ENCODE peak calls at places on chromosome 18, in nine cellular contexts. N is MCF 10A, X is NAMALWA, F is upper lobe of right lung, V is T follicular helper cell, P is T-helper 22 cell, D is HFFc6, J is glutamatergic neuron, O is GM04504. Y is an unnamed sample.

GRCh38 chr18:75291460-75291859 is 80.9 kb downstream of the TSHZ1 start:
- DNase-seq in N (no peak), X (no peak), F (no peak), V (no peak), P (no peak), D (no peak), J (no peak), O (no peak), Y (no peak)

GRCh38 chr18:54112356-54112755 is 112.1 kb downstream of the MBD2 start:
- DNase-seq in N (no peak), X (no peak), F (no peak), V (no peak), P (no peak), D (peak; percentile 8), J (no peak), O (peak; percentile 65), Y (no peak)

GRCh38 chr18:33577688-33578370 is at the start of gene ASXL3:
- DNase-seq in N (no peak), X (no peak), F (peak; percentile 65), V (no peak), P (no peak), D (no peak), J (peak; percentile 74), O (no peak), Y (no peak)

GRCh38 chr18:28040720-28041119 is 136.2 kb downstream of the CDH2 start:
- DNase-seq in N (no peak), X (no peak), F (no peak), V (no peak), P (no peak), D (no peak), J (no peak), O (no peak), Y (no peak)

GRCh38 chr18:45050712-45051639 is 370.3 kb downstream of the SETBP1 start:
- DNase-seq in N (peak; percentile 87), X (no peak), F (no peak), V (no peak), P (no peak), D (peak; percentile 79), J (no peak), O (peak; percentile 69), Y (peak; percentile 80)

GRCh38 chr18:56130481-56130880 is 507.9 kb downstream of the TXNL1 start:
- DNase-seq in N (no peak), X (no peak), F (no peak), V (no peak), P (no peak), D (no peak), J (no peak), O (no peak), Y (no peak)

GRCh38 chr18:78891185-78891762 is 88.3 kb upstream of the SALL3 start:
- DNase-seq in N (no peak), X (no peak), F (no peak), V (no peak), P (no peak), D (no peak), J (no peak), O (no peak), Y (no peak)

GRCh38 chr18:27845897-27846296 is 331.0 kb downstream of the CDH2 start:
- DNase-seq in N (no peak), X (no peak), F (no peak), V (no peak), P (no peak), D (no peak), J (no peak), O (no peak), Y (no peak)

GRCh38 chr18:79026491-79026890 is 42.7 kb upstream of the ATP9B start:
- DNase-seq in N (no peak), X (no peak), F (no peak), V (no peak), P (no peak), D (no peak), J (no peak), O (no peak), Y (no peak)